ENCODE peak calls at places on chromosomes 2 and 18, in eight cellular contexts. One of them, this sample, is unnamed. For H3K4me1, the result is how much of the 10 kb centered on the place peaks cover.

GRCh38 chr2:235780410-235780809 is 286.6 kb downstream of the AGAP1 start:
- DNase-seq in tibial nerve: no peak
- DNase-seq in prostate gland: no peak
- DNase-seq in pancreas: no peak
- DNase-seq in body of pancreas: no peak
- DNase-seq in left lung: no peak
- DNase-seq in lower lobe of right lung: no peak
- DNase-seq in HCT116: no peak
- DNase-seq in this sample: no peak

GRCh38 chr2:227848586-227848985 is 22.8 kb upstream of the DAW1 start:
- DNase-seq in prostate gland: peak
- DNase-seq in body of pancreas: no peak
- DNase-seq in left lung: no peak
- DNase-seq in pancreas: no peak
- DNase-seq in lower lobe of right lung: no peak
- DNase-seq in tibial nerve: no peak
- DNase-seq in HCT116: no peak
- DNase-seq in this sample: no peak

GRCh38 chr2:119338826-119339561 is 27.6 kb downstream of the C2orf76 start:
- DNase-seq in HCT116: no peak
- DNase-seq in tibial nerve: no peak
- DNase-seq in pancreas: no peak
- DNase-seq in lower lobe of right lung: peak
- DNase-seq in left lung: no peak
- DNase-seq in body of pancreas: no peak
- DNase-seq in prostate gland: no peak
- DNase-seq in this sample: peak

GRCh38 chr2:69545477-69545932 is 98.0 kb downstream of the AAK1 start:
- DNase-seq in pancreas: no peak
- DNase-seq in tibial nerve: no peak
- DNase-seq in lower lobe of right lung: no peak
- DNase-seq in left lung: no peak
- DNase-seq in prostate gland: no peak
- DNase-seq in HCT116: no peak
- DNase-seq in body of pancreas: no peak
- DNase-seq in this sample: no peak

GRCh38 chr2:134320930-134321329 is 67.1 kb downstream of the MGAT5 start:
- DNase-seq in body of pancreas: no peak
- DNase-seq in left lung: no peak
- DNase-seq in prostate gland: no peak
- DNase-seq in pancreas: no peak
- DNase-seq in lower lobe of right lung: no peak
- DNase-seq in tibial nerve: no peak
- DNase-seq in HCT116: no peak
- DNase-seq in this sample: no peak

GRCh38 chr2:133957724-133958123 is 296.1 kb upstream of the MGAT5 start:
- DNase-seq in HCT116: no peak
- DNase-seq in lower lobe of right lung: no peak
- DNase-seq in prostate gland: no peak
- DNase-seq in pancreas: no peak
- DNase-seq in body of pancreas: no peak
- DNase-seq in tibial nerve: no peak
- DNase-seq in left lung: no peak
- DNase-seq in this sample: no peak

GRCh38 chr2:12005886-12006681 is 259.7 kb downstream of the LPIN1 start:
- DNase-seq in HCT116: no peak
- DNase-seq in lower lobe of right lung: no peak
- DNase-seq in body of pancreas: peak
- DNase-seq in tibial nerve: no peak
- DNase-seq in prostate gland: no peak
- DNase-seq in left lung: no peak
- DNase-seq in pancreas: peak
- DNase-seq in this sample: peak

GRCh38 chr2:153622285-153622684 is 143.7 kb upstream of the RPRM start:
- DNase-seq in HCT116: no peak
- DNase-seq in pancreas: no peak
- DNase-seq in tibial nerve: no peak
- DNase-seq in prostate gland: no peak
- DNase-seq in lower lobe of right lung: no peak
- DNase-seq in body of pancreas: no peak
- DNase-seq in left lung: no peak
- DNase-seq in this sample: no peak

GRCh38 chr2:25375371-25375988 is 33.8 kb upstream of the DNMT3A start:
- DNase-seq in body of pancreas: no peak
- DNase-seq in prostate gland: no peak
- DNase-seq in HCT116: no peak
- DNase-seq in lower lobe of right lung: no peak
- DNase-seq in left lung: no peak
- DNase-seq in tibial nerve: no peak
- DNase-seq in pancreas: peak
- DNase-seq in this sample: peak

GRCh38 chr2:208103616-208104015 is 20.7 kb downstream of the CRYGD start:
- DNase-seq in HCT116: no peak
- DNase-seq in prostate gland: no peak
- DNase-seq in tibial nerve: no peak
- DNase-seq in left lung: no peak
- DNase-seq in body of pancreas: no peak
- DNase-seq in pancreas: no peak
- DNase-seq in lower lobe of right lung: no peak
- DNase-seq in this sample: no peak

GRCh38 chr2:72378737-72379346 is 231.2 kb upstream of the CYP26B1 start:
- DNase-seq in HCT116: no peak
- DNase-seq in prostate gland: no peak
- DNase-seq in lower lobe of right lung: no peak
- DNase-seq in tibial nerve: no peak
- DNase-seq in body of pancreas: no peak
- DNase-seq in pancreas: no peak
- DNase-seq in left lung: no peak
- DNase-seq in this sample: no peak

GRCh38 chr2:177783835-177784448 is 288.6 kb downstream of the PDE11A start:
- DNase-seq in tibial nerve: no peak
- DNase-seq in HCT116: no peak
- DNase-seq in lower lobe of right lung: no peak
- DNase-seq in prostate gland: peak
- DNase-seq in body of pancreas: no peak
- DNase-seq in pancreas: no peak
- DNase-seq in left lung: no peak
- DNase-seq in this sample: no peak

GRCh38 chr2:104481341-104481740 is 372.6 kb upstream of the POU3F3 start:
- DNase-seq in left lung: no peak
- DNase-seq in pancreas: no peak
- DNase-seq in prostate gland: no peak
- DNase-seq in tibial nerve: no peak
- DNase-seq in lower lobe of right lung: no peak
- DNase-seq in body of pancreas: no peak
- DNase-seq in HCT116: no peak
- DNase-seq in this sample: no peak

GRCh38 chr2:62653582-62654422 is 51.7 kb upstream of the EHBP1 start:
- DNase-seq in body of pancreas: no peak
- DNase-seq in prostate gland: no peak
- DNase-seq in left lung: no peak
- DNase-seq in pancreas: no peak
- DNase-seq in HCT116: no peak
- DNase-seq in tibial nerve: no peak
- DNase-seq in lower lobe of right lung: no peak
- DNase-seq in this sample: no peak

GRCh38 chr2:72300147-72300684 is 152.6 kb upstream of the CYP26B1 start:
- DNase-seq in pancreas: no peak
- DNase-seq in HCT116: no peak
- DNase-seq in lower lobe of right lung: no peak
- DNase-seq in prostate gland: no peak
- DNase-seq in tibial nerve: no peak
- DNase-seq in left lung: peak
- DNase-seq in body of pancreas: no peak
- DNase-seq in this sample: no peak

GRCh38 chr2:3868426-3868825 is 165.1 kb downstream of the DCDC2C start:
- DNase-seq in lower lobe of right lung: no peak
- DNase-seq in body of pancreas: no peak
- DNase-seq in prostate gland: no peak
- DNase-seq in pancreas: no peak
- DNase-seq in HCT116: no peak
- DNase-seq in tibial nerve: no peak
- DNase-seq in left lung: no peak
- DNase-seq in this sample: no peak

GRCh38 chr2:216350214-216350789 is 22.0 kb downstream of the MARCHF4 start:
- DNase-seq in HCT116: no peak
- DNase-seq in body of pancreas: no peak
- DNase-seq in pancreas: no peak
- DNase-seq in prostate gland: no peak
- DNase-seq in tibial nerve: no peak
- DNase-seq in lower lobe of right lung: no peak
- DNase-seq in left lung: no peak
- DNase-seq in this sample: no peak

GRCh38 chr18:63109789-63110188 is 209.8 kb downstream of the BCL2 start:
- DNase-seq in HCT116: no peak
- DNase-seq in prostate gland: no peak
- DNase-seq in left lung: no peak
- DNase-seq in tibial nerve: no peak
- DNase-seq in pancreas: no peak
- DNase-seq in body of pancreas: no peak
- DNase-seq in lower lobe of right lung: no peak
- DNase-seq in this sample: no peak

DNA sequence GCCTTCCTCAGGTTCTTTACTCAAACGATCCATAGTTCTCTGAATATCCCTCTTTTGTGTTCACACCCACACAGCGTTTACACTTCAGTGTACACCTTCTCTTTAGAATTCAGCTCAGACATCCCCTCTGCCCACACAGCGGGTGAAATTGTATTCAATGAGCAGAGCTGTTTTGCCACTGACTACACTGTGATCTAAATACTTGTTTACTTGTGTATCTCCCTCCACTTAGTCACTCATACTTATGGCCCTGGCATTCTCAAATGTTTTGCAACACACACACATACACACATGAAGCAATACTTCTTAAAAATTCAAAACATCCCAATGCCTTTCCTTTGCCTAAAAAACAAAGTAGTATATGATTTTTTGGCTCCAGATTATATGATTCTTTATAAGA is 297.1 kb downstream of the TMX3 start:
- DNase-seq in lower lobe of right lung: no peak
- DNase-seq in pancreas: no peak
- DNase-seq in tibial nerve: no peak
- DNase-seq in left lung: no peak
- DNase-seq in HCT116: no peak
- DNase-seq in body of pancreas: no peak
- DNase-seq in prostate gland: no peak
- DNase-seq in this sample: no peak
- H3K4me3 ChIP-seq in lower lobe of right lung: no peak
- H3K4me3 ChIP-seq in pancreas: no peak
- H3K4me3 ChIP-seq in tibial nerve: no peak
- H3K4me3 ChIP-seq in left lung: no peak
- H3K4me3 ChIP-seq in HCT116: no peak
- H3K4me3 ChIP-seq in body of pancreas: no peak
- H3K4me3 ChIP-seq in prostate gland: no peak
- H3K4me3 ChIP-seq in this sample: no peak

DNA sequence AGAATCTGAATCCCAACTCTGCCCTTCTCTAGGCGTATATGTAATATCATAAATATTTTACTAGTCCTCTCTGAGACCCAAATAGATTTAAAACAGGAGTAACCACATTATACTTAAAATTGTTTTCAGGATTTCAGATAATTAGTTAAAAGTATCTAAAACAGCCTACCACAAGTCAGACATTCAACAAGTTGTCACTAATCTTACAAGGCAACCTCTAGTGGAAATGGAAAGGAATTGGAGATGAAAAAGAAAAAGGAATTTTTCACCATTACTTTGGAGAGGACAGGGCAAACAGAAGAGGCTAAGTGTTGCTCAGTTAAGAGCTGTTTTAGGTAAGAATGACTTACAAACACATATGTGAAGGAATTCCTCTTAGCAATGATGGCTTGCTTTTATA is 11.4 kb downstream of the CUL3 start:
- DNase-seq in lower lobe of right lung: no peak
- DNase-seq in tibial nerve: no peak
- DNase-seq in pancreas: no peak
- DNase-seq in prostate gland: no peak
- DNase-seq in body of pancreas: no peak
- DNase-seq in left lung: no peak
- DNase-seq in HCT116: no peak
- DNase-seq in this sample: no peak
- H3K4me1 ChIP-seq in lower lobe of right lung: half or more
- H3K4me1 ChIP-seq in tibial nerve: half or more
- H3K4me1 ChIP-seq in pancreas: under half
- H3K4me1 ChIP-seq in prostate gland: under half
- H3K4me1 ChIP-seq in body of pancreas: half or more
- H3K4me1 ChIP-seq in left lung: half or more
- H3K4me1 ChIP-seq in HCT116: under half
- H3K4me1 ChIP-seq in this sample: half or more

GRCh38 chr18:45521151-45521550 is 94.1 kb upstream of the SLC14A2 start:
- DNase-seq in lower lobe of right lung: no peak
- DNase-seq in body of pancreas: no peak
- DNase-seq in left lung: no peak
- DNase-seq in prostate gland: no peak
- DNase-seq in pancreas: no peak
- DNase-seq in tibial nerve: no peak
- DNase-seq in HCT116: no peak
- DNase-seq in this sample: no peak
- H3K27ac ChIP-seq in lower lobe of right lung: peak
- H3K27ac ChIP-seq in body of pancreas: no peak
- H3K27ac ChIP-seq in left lung: peak
- H3K27ac ChIP-seq in prostate gland: no peak
- H3K27ac ChIP-seq in pancreas: no peak
- H3K27ac ChIP-seq in tibial nerve: peak
- H3K27ac ChIP-seq in HCT116: no peak
- H3K27ac ChIP-seq in this sample: peak

DNA sequence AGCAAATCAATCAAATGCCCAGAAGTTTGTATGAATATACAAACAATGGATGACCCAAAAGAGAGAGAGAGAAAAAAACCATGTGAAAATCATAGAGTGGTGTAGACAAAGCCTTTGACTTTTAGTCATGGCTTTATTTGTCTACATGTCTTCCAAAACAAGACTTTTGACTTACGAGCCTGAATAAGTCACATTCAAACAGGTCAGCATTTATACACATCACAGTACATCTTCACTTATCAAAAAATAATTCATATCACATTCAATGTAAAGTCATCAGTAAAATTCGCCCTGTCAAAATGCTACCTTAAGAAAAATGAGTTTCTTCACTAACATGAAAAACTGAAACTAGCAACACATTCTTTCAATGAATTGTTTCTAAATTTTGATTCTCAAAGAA is 1.9 kb downstream of the IFIH1 start:
- DNase-seq in prostate gland: no peak
- DNase-seq in HCT116: no peak
- DNase-seq in tibial nerve: no peak
- DNase-seq in lower lobe of right lung: no peak
- DNase-seq in pancreas: no peak
- DNase-seq in left lung: no peak
- DNase-seq in body of pancreas: no peak
- DNase-seq in this sample: no peak
- H3K4me3 ChIP-seq in prostate gland: no peak
- H3K4me3 ChIP-seq in HCT116: no peak
- H3K4me3 ChIP-seq in tibial nerve: peak
- H3K4me3 ChIP-seq in lower lobe of right lung: peak
- H3K4me3 ChIP-seq in pancreas: no peak
- H3K4me3 ChIP-seq in left lung: peak
- H3K4me3 ChIP-seq in body of pancreas: peak
- H3K4me3 ChIP-seq in this sample: peak

DNA sequence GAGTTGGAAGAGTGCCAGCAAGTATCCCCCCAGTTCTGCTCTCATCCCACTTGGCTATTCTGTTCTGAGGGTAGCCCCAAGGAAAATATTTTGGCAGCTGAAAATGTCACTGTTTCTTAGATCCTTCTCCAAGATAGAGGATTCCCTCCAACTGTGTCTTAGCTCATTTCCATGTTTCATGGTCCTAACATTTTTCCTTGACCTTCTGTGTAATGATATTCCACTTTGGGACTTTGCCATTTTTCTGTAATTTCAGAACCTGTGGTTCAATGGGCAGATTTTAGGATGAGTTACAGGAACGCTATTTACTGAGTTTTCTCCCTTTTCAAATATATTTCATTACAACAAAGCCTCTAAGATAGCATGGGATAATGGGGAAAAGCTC is 34.7 kb downstream of the NHEJ1 start:
- DNase-seq in lower lobe of right lung: no peak
- DNase-seq in body of pancreas: no peak
- DNase-seq in pancreas: no peak
- DNase-seq in left lung: no peak
- DNase-seq in tibial nerve: no peak
- DNase-seq in HCT116: no peak
- DNase-seq in prostate gland: no peak
- DNase-seq in this sample: no peak
- H3K4me1 ChIP-seq in lower lobe of right lung: under half
- H3K4me1 ChIP-seq in body of pancreas: half or more
- H3K4me1 ChIP-seq in pancreas: under half
- H3K4me1 ChIP-seq in left lung: under half
- H3K4me1 ChIP-seq in tibial nerve: under half
- H3K4me1 ChIP-seq in HCT116: under half
- H3K4me1 ChIP-seq in prostate gland: under half
- H3K4me1 ChIP-seq in this sample: under half

This sample was measured in upper lobe of right lung.